ENCODE peak calls at places on chromosomes 4 and X, in six cellular contexts. I is pancreas, R is endodermal cell, A is NCI-H1694, G is HepG2, Q is type B pancreatic cell. Z is an unnamed sample.

GRCh38 chr4:140374130-140374477 is 658 bp downstream of the SCOC start:
- DNase-seq in Q (no peak), I (no peak), G (peak; percentile 32), A (no peak), R (no peak), Z (no peak)

GRCh38 chr4:107736924-107737448 is 17.0 kb upstream of the PAPSS1 start:
- DNase-seq in R (peak; percentile 89), G (peak; percentile 69), Q (no peak), A (no peak), I (peak; percentile 42), Z (peak; percentile 65)

GRCh38 chr4:2943364-2944090 is 19.7 kb downstream of the NOP14 start:
- DNase-seq in G (no peak), A (no peak), R (peak; percentile 33), I (no peak), Q (peak; percentile 44), Z (no peak)

GRCh38 chrX:113260474-113260873 is 419.8 kb upstream of the AMOT start:
- DNase-seq in G (peak; percentile 1), Q (no peak), R (peak; percentile 64), A (no peak), I (no peak), Z (no peak)

GRCh38 chrX:81336455-81337144 is 134.7 kb downstream of the SH3BGRL start:
- DNase-seq in A (no peak), I (no peak), R (no peak), Q (no peak), G (no peak), Z (no peak)

GRCh38 chr4:164952551-164952950 is 24.9 kb downstream of the TRIM61 start:
- DNase-seq in Q (no peak), R (peak; percentile 13), I (no peak), A (no peak), G (no peak), Z (no peak)

GRCh38 chr4:71333960-71334951 is 4.6 kb upstream of the SLC4A4 start:
- DNase-seq in Q (no peak), G (no peak), I (peak; percentile 15), A (no peak), R (no peak), Z (no peak)

GRCh38 chr4:121943941-121944340 is 7.9 kb downstream of the TRPC3 start:
- DNase-seq in A (no peak), I (no peak), Q (no peak), R (peak; percentile 91), G (peak; percentile 10), Z (no peak)

GRCh38 chr4:7828926-7829325 is 110.7 kb downstream of the AFAP1 start:
- DNase-seq in G (no peak), R (no peak), A (no peak), I (no peak), Q (no peak), Z (no peak)

GRCh38 chrX:103513067-103513466 is 6.2 kb downstream of the RAB40A start:
- DNase-seq in A (no peak), G (peak; percentile 70), Q (no peak), I (no peak), R (peak; percentile 72), Z (no peak)

GRCh38 chr4:68267433-68267944 is 22.0 kb upstream of the TMPRSS11B start:
- DNase-seq in Q (no peak), R (no peak), A (no peak), G (peak; percentile 2), I (no peak), Z (no peak)

GRCh38 chrX:120147537-120147936 is 10.9 kb upstream of the RHOXF2 start:
- DNase-seq in A (no peak), R (peak; percentile 61), Q (no peak), G (no peak), I (no peak), Z (no peak)

GRCh38 chrX:136619889-136620505 is 28.0 kb upstream of the CD40LG start:
- DNase-seq in A (no peak), Q (no peak), I (no peak), G (no peak), R (no peak), Z (no peak)

GRCh38 chr4:118356731-118357130 is 3.9 kb upstream of the PRSS12 start:
- DNase-seq in A (no peak), G (no peak), R (no peak), Q (no peak), I (no peak), Z (no peak)

GRCh38 chrX:16946361-16946964 is at the start of gene REPS2:
- DNase-seq in Q (peak; percentile 88), R (peak; percentile 98), G (peak; percentile 41), I (peak; percentile 86), A (peak; percentile 4), Z (peak; percentile 89)

GRCh38 chr4:4663028-4663427 is 121.2 kb upstream of the STX18 start:
- DNase-seq in R (no peak), Q (no peak), G (no peak), I (no peak), A (no peak), Z (no peak)

GRCh38 chr4:8419222-8420041 is 21.1 kb downstream of the ACOX3 start:
- DNase-seq in R (no peak), A (no peak), Q (no peak), I (no peak), G (no peak), Z (no peak)

GRCh38 chrX:116490091-116490490 is 27.3 kb upstream of the CT83 start:
- DNase-seq in I (no peak), A (no peak), R (no peak), G (no peak), Q (no peak), Z (no peak)

GRCh38 chr4:55553442-55553841 is 6.7 kb upstream of the CLOCK start:
- DNase-seq in I (peak; percentile 3), G (peak; percentile 67), A (no peak), Q (no peak), R (peak; percentile 63), Z (peak; percentile 46)

GRCh38 chr4:38099908-38100407 is 139.8 kb downstream of the PTTG2 start:
- DNase-seq in I (no peak), G (no peak), Q (no peak), A (no peak), R (no peak), Z (no peak)

GRCh38 chrX:1483843-1484637 is 31.3 kb upstream of the ASMTL start:
- DNase-seq in A (no peak), I (no peak), G (peak; percentile 18), R (no peak), Q (peak; percentile 31), Z (peak; percentile 39)

GRCh38 chr4:5526070-5526831 is 182.1 kb downstream of the EVC2 start:
- DNase-seq in A (no peak), Q (no peak), R (no peak), I (no peak), G (no peak), Z (peak; percentile 62)

GRCh38 chrX:1610166-1610565 is 4.7 kb upstream of the ASMT start:
- DNase-seq in G (no peak), A (no peak), R (no peak), I (no peak), Q (no peak), Z (no peak)

GRCh38 chr4:141058739-141059507 is 74.3 kb downstream of the RNF150 start:
- DNase-seq in G (no peak), R (no peak), A (no peak), I (no peak), Q (no peak), Z (no peak)

GRCh38 chr4:184666670-184667069 is 17.1 kb downstream of the PRIMPOL start:
- DNase-seq in R (no peak), G (no peak), I (peak; percentile 17), Q (no peak), A (no peak), Z (peak; percentile 60)

GRCh38 chr4:39928538-39928937 is 49.2 kb downstream of the PDS5A start:
- DNase-seq in Q (no peak), R (no peak), A (no peak), I (no peak), G (no peak), Z (no peak)

GRCh38 chrX:13688772-13689518 is at the start of gene RAB9A:
- DNase-seq in R (peak; percentile 93), Q (peak; percentile 88), I (peak; percentile 76), A (no peak), G (peak; percentile 33), Z (peak; percentile 87)

GRCh38 chrX:73916931-73917657 is 354.1 kb downstream of the CHIC1 start:
- DNase-seq in Q (no peak), G (no peak), A (no peak), R (no peak), I (no peak), Z (no peak)

GRCh38 chrX:22122510-22122909 is 90.4 kb downstream of the PHEX start:
- DNase-seq in A (no peak), R (no peak), Q (no peak), G (no peak), I (no peak), Z (no peak)

GRCh38 chrX:109190542-109190941 is 291.3 kb downstream of the GUCY2F start:
- DNase-seq in I (no peak), R (no peak), Q (no peak), G (no peak), A (no peak), Z (no peak)

GRCh38 chr4:176256921-176257320 is 12.1 kb downstream of the ASB5 start:
- DNase-seq in R (no peak), G (no peak), I (no peak), A (no peak), Q (no peak), Z (no peak)

GRCh38 chrX:71158603-71159002 is 14.0 kb downstream of the NLGN3 start:
- DNase-seq in Q (no peak), I (no peak), R (no peak), G (no peak), A (no peak), Z (no peak)

GRCh38 chrX:23764585-23764984 is 18.4 kb upstream of the SAT1 start:
- DNase-seq in R (no peak), I (no peak), Q (no peak), A (no peak), G (no peak), Z (no peak)

GRCh38 chrX:50635811-50636365 is 165.3 kb upstream of the DGKK start:
- DNase-seq in G (no peak), Q (no peak), A (no peak), I (no peak), R (no peak), Z (no peak)

GRCh38 chr4:152106781-152107321 is 346.0 kb upstream of the GATB start:
- DNase-seq in G (no peak), R (no peak), Q (no peak), A (peak; percentile 84), I (no peak), Z (no peak)

GRCh38 chr4:10299601-10300000 is 157.6 kb downstream of the ZNF518B start:
- DNase-seq in A (no peak), Q (no peak), R (no peak), I (no peak), G (no peak), Z (no peak)

GRCh38 chr4:77360451-77360850 is 203.4 kb downstream of the CCNG2 start:
- DNase-seq in G (no peak), A (no peak), I (no peak), Q (no peak), R (no peak), Z (no peak)

GRCh38 chr4:151743128-151743854 is 17.5 kb downstream of the GATB start:
- DNase-seq in G (no peak), R (no peak), I (no peak), A (no peak), Q (no peak), Z (no peak)

Z was measured in left lobe of liver.